ENCODE peak calls at places on chromosomes 1 and 21, in five cellular contexts. A is HepG2, W is K562, Y is H1, H is GM12878. I is an unnamed sample.

GRCh38 chr21:45043541-45044020 is 30.8 kb upstream of the ADARB1 start:
- DNase-seq in W (no peak), H (no peak), A (no peak), Y (no peak), I (no peak)

GRCh38 chr21:46544003-46544402 is 60.9 kb downstream of the S100B start:
- DNase-seq in A (no peak), H (no peak), W (no peak), Y (no peak), I (no peak)

GRCh38 chr1:98323396-98323795 is 338.1 kb upstream of the SNX7 start:
- DNase-seq in A (no peak), H (no peak), W (no peak), Y (no peak), I (no peak)

GRCh38 chr1:85146972-85147359 is 53.9 kb downstream of the SYDE2 start:
- DNase-seq in H (no peak), A (peak; percentile 24), Y (no peak), W (no peak), I (no peak)

GRCh38 chr1:24900985-24901781 is 28.9 kb downstream of the RUNX3 start:
- DNase-seq in Y (no peak), A (no peak), W (no peak), H (no peak), I (no peak)

GRCh38 chr1:217919683-217920502 is 288.7 kb downstream of the SPATA17 start:
- DNase-seq in A (no peak), Y (no peak), W (no peak), H (no peak), I (no peak)

GRCh38 chr1:166166400-166166699 is 451 bp downstream of the FAM78B start:
- DNase-seq in A (no peak), H (no peak), Y (no peak), W (no peak), I (no peak)

GRCh38 chr1:15937706-15938168 is 38.2 kb downstream of the ZBTB17 start:
- DNase-seq in A (no peak), H (no peak), Y (no peak), W (no peak), I (peak; percentile 56)

GRCh38 chr1:187691439-187691838 is 862.7 kb downstream of the PLA2G4A start:
- DNase-seq in W (no peak), A (peak; percentile 8), Y (no peak), H (no peak), I (no peak)

GRCh38 chr1:212412374-212412773 is 2.3 kb downstream of the PACC1 start:
- DNase-seq in Y (no peak), H (no peak), A (no peak), W (no peak), I (no peak)

GRCh38 chr1:212413902-212414327 is 771 bp downstream of the PACC1 start:
- DNase-seq in W (peak; percentile 62), Y (no peak), H (no peak), A (no peak), I (no peak)

GRCh38 chr1:212415107-212415841 is 588 bp upstream of the PACC1 start:
- DNase-seq in A (no peak), H (no peak), W (peak; percentile 50), Y (no peak), I (no peak)

GRCh38 chr1:212410231-212410825 is 4.4 kb downstream of the PACC1 start:
- DNase-seq in W (no peak), A (peak; percentile 11), H (no peak), Y (no peak), I (no peak)

GRCh38 chr1:212414328-212415106 is at the start of gene PACC1:
- DNase-seq in H (peak; percentile 94), A (peak; percentile 89), W (peak; percentile 99), Y (peak; percentile 91), I (peak; percentile 97)
- TF ChIP-seq USF2 in H (peak; percentile 90), A (peak; percentile 73), W (peak; percentile 91), Y (peak; percentile 87), I (peak; percentile 92)

DNA sequence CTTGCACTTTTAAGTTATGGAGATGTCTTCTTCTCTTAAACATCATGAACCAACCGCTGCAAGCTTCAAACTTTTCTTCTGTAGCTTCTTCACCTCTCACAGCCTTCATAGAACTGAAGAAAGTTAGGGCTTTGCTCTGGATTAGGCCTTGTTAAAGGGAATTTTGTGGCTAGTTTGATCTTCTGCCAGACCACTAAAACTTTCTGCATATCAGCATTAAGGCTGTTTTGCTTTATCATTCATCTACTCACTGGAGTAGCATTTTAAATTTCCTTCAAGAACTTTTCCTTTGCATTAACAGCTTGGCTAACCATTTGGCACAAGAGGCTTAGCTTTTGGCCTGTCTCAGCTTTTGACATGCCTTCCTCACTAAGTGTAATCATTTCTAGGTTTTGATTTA is 43.0 kb upstream of the RGL1 start:
- DNase-seq in Y (no peak), H (no peak), W (no peak), A (no peak), I (no peak)
- TF ChIP-seq ATF3 in Y (no peak), H (no peak), W (no peak), A (no peak), I (no peak)

GRCh38 chr1:159163609-159164008 is 7.8 kb upstream of the CADM3 start:
- DNase-seq in H (no peak), A (no peak), W (no peak), Y (no peak), I (no peak)

GRCh38 chr1:159162511-159163265 is 8.7 kb upstream of the CADM3 start:
- DNase-seq in H (no peak), Y (no peak), W (no peak), A (no peak), I (no peak)

GRCh38 chr1:159161719-159162026 is 9.7 kb upstream of the CADM3 start:
- DNase-seq in W (no peak), Y (no peak), A (no peak), H (no peak), I (no peak)

GRCh38 chr1:159161001-159161718 is 10.3 kb upstream of the CADM3 start:
- DNase-seq in Y (no peak), H (peak; percentile 51), W (peak; percentile 76), A (peak; percentile 54), I (peak; percentile 76)
- TF ChIP-seq USF2 in Y (no peak), H (no peak), W (no peak), A (no peak), I (no peak)

DNA sequence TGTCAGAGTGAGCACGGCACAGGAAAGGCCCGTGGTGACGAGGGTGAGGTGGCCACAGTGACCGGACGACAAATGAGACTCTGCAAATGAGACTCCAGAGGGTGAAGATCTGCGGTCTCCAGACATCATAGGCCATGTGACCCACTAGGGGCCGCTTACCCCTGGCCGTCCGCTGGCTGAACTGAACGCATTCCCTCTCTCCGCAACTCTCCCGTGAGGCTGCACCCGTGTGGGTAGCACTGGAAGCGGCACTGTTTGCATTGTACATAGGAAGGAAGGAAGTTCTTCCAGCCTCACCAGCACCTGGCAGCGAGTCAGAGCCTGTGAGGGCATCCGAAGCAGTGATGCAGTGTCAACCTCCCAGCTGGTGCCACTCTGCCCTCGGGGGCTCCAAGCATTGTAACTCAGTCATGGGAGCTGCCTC is 23.6 kb upstream of the SPSB1 start:
- DNase-seq in A (no peak), Y (no peak), H (no peak), W (no peak), I (no peak)
- TF ChIP-seq ATF3 in A (no peak), Y (no peak), H (no peak), W (no peak), I (no peak)

GRCh38 chr1:33167650-33168447 is 14.0 kb downstream of the TRIM62 start:
- DNase-seq in Y (no peak), W (no peak), H (no peak), A (no peak), I (no peak)
- TF ChIP-seq USF2 in Y (no peak), W (no peak), H (no peak), A (no peak), I (no peak)

I was measured in WTC11.